ENCODE peak calls at places on chromosomes 4 and X, in ten cellular contexts. One of them, this sample, is unnamed.

GRCh38 chrX:16528620-16529019 is 121.3 kb upstream of the S100G start:
- DNase-seq in astrocyte of the spinal cord: no peak
- DNase-seq in head of caudate nucleus: no peak
- DNase-seq in SIG-M5: no peak
- DNase-seq in neuronal stem cell: no peak
- DNase-seq in CD8-positive, alpha-beta memory T cell: no peak
- DNase-seq in DMS 273 treated with DMSO at 0.1 percent for 48 hours: no peak
- DNase-seq in lower leg skin: no peak
- DNase-seq in islet precursor cell: no peak
- DNase-seq in caudate nucleus: no peak
- DNase-seq in this sample: no peak

GRCh38 chr4:175702703-175703102 is 109.4 kb downstream of the GPM6A start:
- DNase-seq in DMS 273 treated with DMSO at 0.1 percent for 48 hours: no peak
- DNase-seq in lower leg skin: no peak
- DNase-seq in caudate nucleus: no peak
- DNase-seq in neuronal stem cell: no peak
- DNase-seq in islet precursor cell: no peak
- DNase-seq in SIG-M5: no peak
- DNase-seq in head of caudate nucleus: no peak
- DNase-seq in CD8-positive, alpha-beta memory T cell: no peak
- DNase-seq in astrocyte of the spinal cord: no peak
- DNase-seq in this sample: no peak

GRCh38 chr4:81571105-81571504 is 99.4 kb upstream of the RASGEF1B start:
- DNase-seq in head of caudate nucleus: no peak
- DNase-seq in DMS 273 treated with DMSO at 0.1 percent for 48 hours: no peak
- DNase-seq in islet precursor cell: no peak
- DNase-seq in SIG-M5: no peak
- DNase-seq in CD8-positive, alpha-beta memory T cell: no peak
- DNase-seq in caudate nucleus: no peak
- DNase-seq in astrocyte of the spinal cord: no peak
- DNase-seq in neuronal stem cell: no peak
- DNase-seq in lower leg skin: no peak
- DNase-seq in this sample: no peak

GRCh38 chrX:131752493-131753198 is 208.8 kb downstream of the OR13H1 start:
- DNase-seq in head of caudate nucleus: peak
- DNase-seq in astrocyte of the spinal cord: peak
- DNase-seq in SIG-M5: no peak
- DNase-seq in islet precursor cell: no peak
- DNase-seq in CD8-positive, alpha-beta memory T cell: no peak
- DNase-seq in neuronal stem cell: no peak
- DNase-seq in lower leg skin: peak
- DNase-seq in caudate nucleus: peak
- DNase-seq in DMS 273 treated with DMSO at 0.1 percent for 48 hours: peak
- DNase-seq in this sample: no peak

GRCh38 chrX:145825896-145826295 is 8.3 kb downstream of the SLITRK2 start:
- DNase-seq in CD8-positive, alpha-beta memory T cell: no peak
- DNase-seq in head of caudate nucleus: no peak
- DNase-seq in astrocyte of the spinal cord: peak
- DNase-seq in DMS 273 treated with DMSO at 0.1 percent for 48 hours: no peak
- DNase-seq in lower leg skin: no peak
- DNase-seq in neuronal stem cell: no peak
- DNase-seq in caudate nucleus: no peak
- DNase-seq in SIG-M5: no peak
- DNase-seq in islet precursor cell: no peak
- DNase-seq in this sample: no peak

GRCh38 chrX:130100180-130100579 is 10.1 kb downstream of the ELF4 start:
- DNase-seq in SIG-M5: no peak
- DNase-seq in CD8-positive, alpha-beta memory T cell: no peak
- DNase-seq in lower leg skin: peak
- DNase-seq in islet precursor cell: no peak
- DNase-seq in neuronal stem cell: no peak
- DNase-seq in astrocyte of the spinal cord: no peak
- DNase-seq in head of caudate nucleus: no peak
- DNase-seq in caudate nucleus: no peak
- DNase-seq in DMS 273 treated with DMSO at 0.1 percent for 48 hours: no peak
- DNase-seq in this sample: no peak

GRCh38 chr4:165813606-165814005 is 59.4 kb upstream of the TLL1 start:
- DNase-seq in neuronal stem cell: no peak
- DNase-seq in head of caudate nucleus: no peak
- DNase-seq in islet precursor cell: no peak
- DNase-seq in lower leg skin: no peak
- DNase-seq in astrocyte of the spinal cord: peak
- DNase-seq in DMS 273 treated with DMSO at 0.1 percent for 48 hours: no peak
- DNase-seq in CD8-positive, alpha-beta memory T cell: no peak
- DNase-seq in caudate nucleus: no peak
- DNase-seq in SIG-M5: no peak
- DNase-seq in this sample: no peak

GRCh38 chr4:23613782-23614181 is 276.1 kb downstream of the PPARGC1A start:
- DNase-seq in islet precursor cell: no peak
- DNase-seq in SIG-M5: no peak
- DNase-seq in neuronal stem cell: no peak
- DNase-seq in head of caudate nucleus: no peak
- DNase-seq in DMS 273 treated with DMSO at 0.1 percent for 48 hours: no peak
- DNase-seq in caudate nucleus: no peak
- DNase-seq in astrocyte of the spinal cord: no peak
- DNase-seq in CD8-positive, alpha-beta memory T cell: no peak
- DNase-seq in lower leg skin: no peak
- DNase-seq in this sample: no peak

GRCh38 chr4:75985116-75985515 is 5.6 kb downstream of the SDAD1 start:
- DNase-seq in astrocyte of the spinal cord: peak
- DNase-seq in CD8-positive, alpha-beta memory T cell: no peak
- DNase-seq in islet precursor cell: no peak
- DNase-seq in neuronal stem cell: no peak
- DNase-seq in lower leg skin: no peak
- DNase-seq in DMS 273 treated with DMSO at 0.1 percent for 48 hours: no peak
- DNase-seq in SIG-M5: no peak
- DNase-seq in caudate nucleus: no peak
- DNase-seq in head of caudate nucleus: no peak
- DNase-seq in this sample: no peak

GRCh38 chrX:130393451-130394074 is 8.1 kb upstream of the GPR119 start:
- DNase-seq in neuronal stem cell: no peak
- DNase-seq in SIG-M5: no peak
- DNase-seq in lower leg skin: no peak
- DNase-seq in DMS 273 treated with DMSO at 0.1 percent for 48 hours: peak
- DNase-seq in CD8-positive, alpha-beta memory T cell: no peak
- DNase-seq in astrocyte of the spinal cord: peak
- DNase-seq in head of caudate nucleus: peak
- DNase-seq in caudate nucleus: peak
- DNase-seq in islet precursor cell: peak
- DNase-seq in this sample: peak

GRCh38 chrX:30781711-30782444 is 107.2 kb downstream of the TAB3 start:
- DNase-seq in SIG-M5: no peak
- DNase-seq in DMS 273 treated with DMSO at 0.1 percent for 48 hours: no peak
- DNase-seq in astrocyte of the spinal cord: no peak
- DNase-seq in head of caudate nucleus: no peak
- DNase-seq in CD8-positive, alpha-beta memory T cell: no peak
- DNase-seq in caudate nucleus: no peak
- DNase-seq in neuronal stem cell: no peak
- DNase-seq in islet precursor cell: no peak
- DNase-seq in lower leg skin: no peak
- DNase-seq in this sample: no peak

GRCh38 chr4:19402666-19403065 is 849.0 kb upstream of the SLIT2 start:
- DNase-seq in CD8-positive, alpha-beta memory T cell: no peak
- DNase-seq in neuronal stem cell: no peak
- DNase-seq in islet precursor cell: no peak
- DNase-seq in SIG-M5: no peak
- DNase-seq in caudate nucleus: no peak
- DNase-seq in astrocyte of the spinal cord: no peak
- DNase-seq in head of caudate nucleus: no peak
- DNase-seq in lower leg skin: no peak
- DNase-seq in DMS 273 treated with DMSO at 0.1 percent for 48 hours: no peak
- DNase-seq in this sample: no peak

GRCh38 chr4:2685541-2685940 is 70.6 kb downstream of the TNIP2 start:
- DNase-seq in neuronal stem cell: no peak
- DNase-seq in islet precursor cell: no peak
- DNase-seq in lower leg skin: no peak
- DNase-seq in caudate nucleus: no peak
- DNase-seq in CD8-positive, alpha-beta memory T cell: no peak
- DNase-seq in DMS 273 treated with DMSO at 0.1 percent for 48 hours: no peak
- DNase-seq in astrocyte of the spinal cord: no peak
- DNase-seq in SIG-M5: no peak
- DNase-seq in head of caudate nucleus: no peak
- DNase-seq in this sample: no peak

GRCh38 chrX:40006025-40007017 is 91.4 kb downstream of the BCOR start:
- DNase-seq in CD8-positive, alpha-beta memory T cell: no peak
- DNase-seq in islet precursor cell: peak
- DNase-seq in lower leg skin: peak
- DNase-seq in neuronal stem cell: no peak
- DNase-seq in SIG-M5: no peak
- DNase-seq in caudate nucleus: no peak
- DNase-seq in astrocyte of the spinal cord: no peak
- DNase-seq in head of caudate nucleus: no peak
- DNase-seq in DMS 273 treated with DMSO at 0.1 percent for 48 hours: no peak
- DNase-seq in this sample: peak

GRCh38 chr4:172975651-172976229 is 192.9 kb upstream of the GALNT7 start:
- DNase-seq in SIG-M5: no peak
- DNase-seq in neuronal stem cell: no peak
- DNase-seq in caudate nucleus: no peak
- DNase-seq in lower leg skin: no peak
- DNase-seq in astrocyte of the spinal cord: no peak
- DNase-seq in DMS 273 treated with DMSO at 0.1 percent for 48 hours: no peak
- DNase-seq in head of caudate nucleus: no peak
- DNase-seq in islet precursor cell: no peak
- DNase-seq in CD8-positive, alpha-beta memory T cell: no peak
- DNase-seq in this sample: no peak

GRCh38 chr4:156763511-156763910 is 208.1 kb downstream of the PDGFC start:
- DNase-seq in caudate nucleus: no peak
- DNase-seq in lower leg skin: no peak
- DNase-seq in neuronal stem cell: no peak
- DNase-seq in SIG-M5: no peak
- DNase-seq in astrocyte of the spinal cord: no peak
- DNase-seq in CD8-positive, alpha-beta memory T cell: no peak
- DNase-seq in DMS 273 treated with DMSO at 0.1 percent for 48 hours: peak
- DNase-seq in head of caudate nucleus: no peak
- DNase-seq in islet precursor cell: no peak
- DNase-seq in this sample: no peak

GRCh38 chrX:57821703-57822375 is 88.4 kb downstream of the ZXDA start:
- DNase-seq in neuronal stem cell: peak
- DNase-seq in SIG-M5: no peak
- DNase-seq in head of caudate nucleus: peak
- DNase-seq in caudate nucleus: no peak
- DNase-seq in CD8-positive, alpha-beta memory T cell: peak
- DNase-seq in astrocyte of the spinal cord: peak
- DNase-seq in lower leg skin: no peak
- DNase-seq in DMS 273 treated with DMSO at 0.1 percent for 48 hours: peak
- DNase-seq in islet precursor cell: no peak
- DNase-seq in this sample: no peak

GRCh38 chr4:137213372-137214173 is 318.7 kb downstream of the PCDH18 start:
- DNase-seq in astrocyte of the spinal cord: peak
- DNase-seq in lower leg skin: no peak
- DNase-seq in SIG-M5: no peak
- DNase-seq in CD8-positive, alpha-beta memory T cell: no peak
- DNase-seq in DMS 273 treated with DMSO at 0.1 percent for 48 hours: peak
- DNase-seq in caudate nucleus: no peak
- DNase-seq in islet precursor cell: no peak
- DNase-seq in neuronal stem cell: no peak
- DNase-seq in head of caudate nucleus: no peak
- DNase-seq in this sample: no peak

GRCh38 chr4:160450861-160451260 is 1348.0 kb downstream of the RAPGEF2 start:
- DNase-seq in astrocyte of the spinal cord: no peak
- DNase-seq in SIG-M5: no peak
- DNase-seq in CD8-positive, alpha-beta memory T cell: no peak
- DNase-seq in caudate nucleus: no peak
- DNase-seq in DMS 273 treated with DMSO at 0.1 percent for 48 hours: no peak
- DNase-seq in islet precursor cell: no peak
- DNase-seq in neuronal stem cell: no peak
- DNase-seq in head of caudate nucleus: no peak
- DNase-seq in lower leg skin: no peak
- DNase-seq in this sample: no peak

GRCh38 chr4:76691767-76692689 is 205.9 kb downstream of the SOWAHB start:
- DNase-seq in SIG-M5: no peak
- DNase-seq in CD8-positive, alpha-beta memory T cell: no peak
- DNase-seq in head of caudate nucleus: no peak
- DNase-seq in neuronal stem cell: no peak
- DNase-seq in islet precursor cell: no peak
- DNase-seq in DMS 273 treated with DMSO at 0.1 percent for 48 hours: no peak
- DNase-seq in caudate nucleus: no peak
- DNase-seq in astrocyte of the spinal cord: peak
- DNase-seq in lower leg skin: no peak
- DNase-seq in this sample: no peak

GRCh38 chr4:41545238-41545637 is 7.3 kb downstream of the LIMCH1 start:
- DNase-seq in islet precursor cell: no peak
- DNase-seq in astrocyte of the spinal cord: no peak
- DNase-seq in lower leg skin: no peak
- DNase-seq in CD8-positive, alpha-beta memory T cell: no peak
- DNase-seq in SIG-M5: no peak
- DNase-seq in caudate nucleus: no peak
- DNase-seq in DMS 273 treated with DMSO at 0.1 percent for 48 hours: no peak
- DNase-seq in neuronal stem cell: no peak
- DNase-seq in head of caudate nucleus: no peak
- DNase-seq in this sample: no peak

GRCh38 chrX:24110049-24110448 is 39.5 kb upstream of the ZFX start:
- DNase-seq in caudate nucleus: no peak
- DNase-seq in lower leg skin: no peak
- DNase-seq in islet precursor cell: no peak
- DNase-seq in SIG-M5: no peak
- DNase-seq in head of caudate nucleus: no peak
- DNase-seq in DMS 273 treated with DMSO at 0.1 percent for 48 hours: no peak
- DNase-seq in astrocyte of the spinal cord: no peak
- DNase-seq in CD8-positive, alpha-beta memory T cell: no peak
- DNase-seq in neuronal stem cell: no peak
- DNase-seq in this sample: no peak

GRCh38 chr4:55356991-55357461 is 11.0 kb downstream of the SRD5A3 start:
- DNase-seq in head of caudate nucleus: no peak
- DNase-seq in DMS 273 treated with DMSO at 0.1 percent for 48 hours: no peak
- DNase-seq in caudate nucleus: no peak
- DNase-seq in astrocyte of the spinal cord: peak
- DNase-seq in CD8-positive, alpha-beta memory T cell: no peak
- DNase-seq in lower leg skin: no peak
- DNase-seq in SIG-M5: no peak
- DNase-seq in neuronal stem cell: no peak
- DNase-seq in islet precursor cell: no peak
- DNase-seq in this sample: no peak

GRCh38 chr4:40843696-40844095 is 93.9 kb downstream of the NSUN7 start:
- DNase-seq in caudate nucleus: no peak
- DNase-seq in neuronal stem cell: no peak
- DNase-seq in lower leg skin: no peak
- DNase-seq in astrocyte of the spinal cord: no peak
- DNase-seq in head of caudate nucleus: no peak
- DNase-seq in CD8-positive, alpha-beta memory T cell: no peak
- DNase-seq in islet precursor cell: no peak
- DNase-seq in DMS 273 treated with DMSO at 0.1 percent for 48 hours: no peak
- DNase-seq in SIG-M5: no peak
- DNase-seq in this sample: no peak

GRCh38 chr4:108828620-108829019 is 65.8 kb upstream of the ETNPPL start:
- DNase-seq in neuronal stem cell: no peak
- DNase-seq in head of caudate nucleus: no peak
- DNase-seq in DMS 273 treated with DMSO at 0.1 percent for 48 hours: no peak
- DNase-seq in CD8-positive, alpha-beta memory T cell: no peak
- DNase-seq in islet precursor cell: no peak
- DNase-seq in SIG-M5: no peak
- DNase-seq in caudate nucleus: no peak
- DNase-seq in astrocyte of the spinal cord: no peak
- DNase-seq in lower leg skin: no peak
- DNase-seq in this sample: no peak

GRCh38 chrX:54530358-54530900 is 410 bp downstream of the GNL3L start:
- DNase-seq in caudate nucleus: no peak
- DNase-seq in islet precursor cell: no peak
- DNase-seq in astrocyte of the spinal cord: no peak
- DNase-seq in neuronal stem cell: no peak
- DNase-seq in head of caudate nucleus: no peak
- DNase-seq in lower leg skin: no peak
- DNase-seq in SIG-M5: no peak
- DNase-seq in CD8-positive, alpha-beta memory T cell: no peak
- DNase-seq in DMS 273 treated with DMSO at 0.1 percent for 48 hours: no peak
- DNase-seq in this sample: no peak

GRCh38 chr4:20520901-20521300 is 179.4 kb upstream of the PACRGL start:
- DNase-seq in neuronal stem cell: no peak
- DNase-seq in islet precursor cell: no peak
- DNase-seq in astrocyte of the spinal cord: peak
- DNase-seq in lower leg skin: no peak
- DNase-seq in caudate nucleus: no peak
- DNase-seq in SIG-M5: no peak
- DNase-seq in head of caudate nucleus: no peak
- DNase-seq in DMS 273 treated with DMSO at 0.1 percent for 48 hours: no peak
- DNase-seq in CD8-positive, alpha-beta memory T cell: no peak
- DNase-seq in this sample: no peak

GRCh38 chr4:88522702-88523324 is 763 bp downstream of the PYURF start:
- DNase-seq in CD8-positive, alpha-beta memory T cell: peak
- DNase-seq in DMS 273 treated with DMSO at 0.1 percent for 48 hours: no peak
- DNase-seq in islet precursor cell: peak
- DNase-seq in head of caudate nucleus: no peak
- DNase-seq in astrocyte of the spinal cord: peak
- DNase-seq in caudate nucleus: no peak
- DNase-seq in neuronal stem cell: peak
- DNase-seq in lower leg skin: peak
- DNase-seq in SIG-M5: no peak
- DNase-seq in this sample: peak

This sample was measured in ecto neural progenitor cell.